ENCODE peak calls at places on chromosomes 16 and 17, in seven cellular contexts. Q is HL-60, J is breast epithelium, T is adrenal gland, A is body of pancreas, L is cardiac muscle cell, H is ovary. R is an unnamed sample.

GRCh38 chr16:88878967-88879787 is 12.7 kb upstream of the PABPN1L start:
- DNase-seq in Q (no peak), J (no peak), T (no peak), A (no peak), L (no peak), H (no peak), R (no peak)

GRCh38 chr16:85291302-85292148 is 179.3 kb upstream of the CIBAR2 start:
- DNase-seq in Q (peak), J (no peak), T (peak), A (no peak), L (peak), H (no peak), R (peak)

GRCh38 chr16:80125677-80126076 is 415.1 kb upstream of the DYNLRB2 start:
- DNase-seq in Q (no peak), J (no peak), T (peak), A (peak), L (no peak), H (peak), R (no peak)

GRCh38 chr17:68291836-68292688 is 767 bp downstream of the ARSG start:
- DNase-seq in Q (peak), J (peak), T (peak), A (peak), L (peak), H (peak), R (peak)

GRCh38 chr17:40936437-40936971 is 942 bp downstream of the KRT23 start:
- DNase-seq in Q (peak), J (peak), T (no peak), A (no peak), L (no peak), H (no peak), R (no peak)

GRCh38 chr17:7435676-7436555 is 681 bp downstream of the TMEM102 start:
- DNase-seq in Q (peak), J (no peak), T (peak), A (peak), L (peak), H (no peak), R (no peak)

GRCh38 chr17:47891545-47892088 is 4.4 kb upstream of the SP2 start:
- DNase-seq in Q (no peak), J (no peak), T (no peak), A (no peak), L (no peak), H (no peak), R (no peak)

GRCh38 chr16:27736431-27736830 is 186.5 kb downstream of the KATNIP start:
- DNase-seq in Q (no peak), J (no peak), T (no peak), A (no peak), L (no peak), H (no peak), R (no peak)

GRCh38 chr16:31332544-31332943 is 22.4 kb upstream of the ITGAX start:
- DNase-seq in Q (no peak), J (no peak), T (no peak), A (no peak), L (no peak), H (no peak), R (no peak)

GRCh38 chr16:72983728-72984350 is 64.1 kb downstream of the ZFHX3 start:
- DNase-seq in Q (no peak), J (no peak), T (no peak), A (no peak), L (no peak), H (no peak), R (no peak)

GRCh38 chr16:19567560-19567959 is 12.1 kb downstream of the VPS35L start:
- DNase-seq in Q (no peak), J (no peak), T (no peak), A (no peak), L (no peak), H (no peak), R (no peak)

GRCh38 chr17:39098474-39099090 is 52.9 kb downstream of the PLXDC1 start:
- DNase-seq in Q (peak), J (no peak), T (no peak), A (no peak), L (no peak), H (no peak), R (no peak)

GRCh38 chr17:44033841-44034408 is 19.2 kb upstream of the TMEM101 start:
- DNase-seq in Q (no peak), J (no peak), T (no peak), A (no peak), L (no peak), H (no peak), R (no peak)

DNA sequence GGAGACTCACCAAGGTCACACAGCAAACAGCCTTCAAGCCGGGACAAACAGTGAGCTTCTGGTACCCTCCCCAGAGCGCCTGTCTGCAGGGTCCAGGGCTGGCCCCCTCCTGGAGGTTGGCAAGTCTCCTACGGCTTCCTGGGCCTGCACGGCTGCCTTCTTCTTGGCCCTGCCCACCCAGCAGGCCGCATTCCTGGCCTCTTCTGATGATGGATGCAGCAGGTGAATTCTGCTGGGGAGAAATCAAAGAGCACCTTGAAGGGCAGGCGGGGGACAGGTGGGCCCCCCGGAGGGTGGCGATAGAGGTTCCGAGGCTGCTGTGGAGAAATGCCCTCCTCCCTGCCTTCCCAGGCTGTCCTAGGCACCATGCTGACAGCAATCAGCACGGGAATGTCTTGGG is 3.8 kb upstream of the NOS2 start:
- DNase-seq in Q (no peak), J (no peak), T (no peak), A (no peak), L (no peak), H (no peak), R (no peak)
- TF ChIP-seq CTCF in Q (no peak), J (no peak), T (no peak), A (no peak), L (no peak), H (no peak), R (no peak)

GRCh38 chr17:72422505-72423285 is 301.9 kb downstream of the SOX9 start:
- DNase-seq in Q (no peak), J (peak), T (no peak), A (peak), L (peak), H (no peak), R (no peak)
- H3K4me3 ChIP-seq in Q (no peak), J (no peak), T (no peak), A (no peak), L (no peak), H (no peak), R (no peak)

DNA sequence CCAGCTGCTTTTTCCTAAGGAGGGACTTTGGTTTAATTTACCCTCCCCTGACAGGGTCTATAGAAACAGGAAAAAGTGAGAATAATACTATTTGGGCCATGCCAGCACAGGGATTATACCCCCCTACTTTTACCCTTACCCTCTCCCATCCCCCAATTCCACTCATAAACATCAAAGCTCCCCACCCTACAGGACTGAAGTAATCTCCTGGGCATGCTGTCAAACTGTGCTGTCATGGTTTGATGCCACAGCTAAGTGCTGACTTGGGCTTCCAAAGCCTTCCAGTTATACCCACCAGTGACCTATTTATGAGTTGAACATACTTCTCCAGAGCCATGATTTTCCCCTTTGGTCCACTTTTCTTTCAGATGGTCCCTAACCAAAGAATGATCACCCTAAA is 12.8 kb downstream of the PHF12 start:
- DNase-seq in Q (no peak), J (no peak), T (no peak), A (no peak), L (no peak), H (no peak), R (no peak)
- H3K27ac ChIP-seq in Q (peak), J (peak), T (no peak), A (peak), L (peak), H (no peak), R (peak)

GRCh38 chr16:3017806-3018506 is at the start of gene CLDN6:
- DNase-seq in Q (peak), J (no peak), T (no peak), A (peak), L (no peak), H (peak), R (no peak)
- TF ChIP-seq CTCF in Q (no peak), J (no peak), T (no peak), A (peak), L (peak), H (no peak), R (no peak)

GRCh38 chr16:81468269-81468902 is 23.8 kb downstream of the CMIP start:
- DNase-seq in Q (no peak), J (no peak), T (no peak), A (no peak), L (no peak), H (no peak), R (no peak)

GRCh38 chr16:81467815-81468214 is 23.2 kb downstream of the CMIP start:
- DNase-seq in Q (no peak), J (no peak), T (no peak), A (no peak), L (no peak), H (no peak), R (no peak)

GRCh38 chr16:81470796-81471636 is 26.4 kb downstream of the CMIP start:
- DNase-seq in Q (no peak), J (no peak), T (no peak), A (no peak), L (no peak), H (no peak), R (no peak)

GRCh38 chr16:81469710-81470481 is 25.3 kb downstream of the CMIP start:
- DNase-seq in Q (peak), J (no peak), T (no peak), A (no peak), L (no peak), H (no peak), R (no peak)

GRCh38 chr16:81469183-81469677 is 24.6 kb downstream of the CMIP start:
- DNase-seq in Q (no peak), J (no peak), T (no peak), A (no peak), L (no peak), H (no peak), R (no peak)
- H3K4me3 ChIP-seq in Q (no peak), J (no peak), T (no peak), A (no peak), L (no peak), H (no peak), R (no peak)

DNA sequence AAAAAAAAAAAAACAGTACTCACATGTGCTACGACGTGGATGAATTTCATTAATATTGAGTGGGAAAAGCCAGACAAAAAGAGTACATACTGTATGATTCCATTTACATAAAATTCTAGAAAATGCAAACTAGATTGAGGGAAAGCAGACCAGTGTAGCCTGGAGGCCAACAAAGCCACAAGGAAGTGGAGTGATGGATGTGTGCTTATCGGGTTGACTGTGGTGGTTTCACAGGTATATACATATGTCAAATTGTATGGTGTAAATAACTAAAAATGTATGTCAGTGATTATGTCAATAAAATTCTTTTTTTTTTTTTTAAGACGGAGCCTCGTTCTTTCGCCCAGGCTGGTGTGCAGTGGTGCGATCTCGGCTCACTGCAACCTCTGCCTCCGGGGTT is 1.9 kb upstream of the PLD6 start:
- DNase-seq in Q (no peak), J (no peak), T (no peak), A (no peak), L (no peak), H (no peak), R (no peak)
- H3K27ac ChIP-seq in Q (no peak), J (no peak), T (no peak), A (no peak), L (no peak), H (no peak), R (peak)

R was measured in dorsolateral prefrontal cortex.